ENCODE peak calls at places on chromosomes 6 and 20, in five cellular contexts. V is activated CD4-positive, alpha-beta T cell treated with anti-CD3 and anti-CD28 coated beads, Interleukin-2, amount 10 ng/mL, durations not matched to agents 7 days and 5 days; I is natural killer cell; O is germinal center; A is activated T-helper 1 cell treated with anti-CD3 and anti-CD28 coated beads, Interleukin-12 subunit alpha, Interleukin-12 subunit beta, Interleukin-2, Interleukin-4 antibody, amounts not matched to agents 30 ng/mL and 10 ng/mL and 1 ng/mL, durations not matched to agents 14 hours and 24 hours and 36 hours. X is an unnamed sample.

GRCh38 chr6:26054937-26055669 is 32.1 kb upstream of the HFE start:
- DNase-seq in A (peak), V (peak), O (peak), I (peak), X (peak)

GRCh38 chr6:71419217-71419953 is 130.8 kb downstream of the OGFRL1 start:
- DNase-seq in I (no peak), A (no peak), O (no peak), V (no peak), X (no peak)

GRCh38 chr20:8602389-8603116 is 466.3 kb upstream of the PLCB4 start:
- DNase-seq in I (no peak), O (no peak), V (no peak), A (no peak), X (no peak)

GRCh38 chr6:169241688-169242350 is 11.8 kb downstream of the THBS2 start:
- DNase-seq in O (no peak), A (no peak), I (no peak), V (no peak), X (no peak)

GRCh38 chr20:14706555-14706954 is 369.1 kb upstream of the FLRT3 start:
- DNase-seq in A (no peak), I (no peak), V (no peak), O (no peak), X (no peak)

GRCh38 chr20:47489448-47489872 is 12.2 kb upstream of the NCOA3 start:
- DNase-seq in A (peak), O (no peak), V (peak), I (peak), X (peak)

GRCh38 chr6:141688916-141689315 is 443.8 kb upstream of the GJE1 start:
- DNase-seq in I (no peak), V (no peak), O (no peak), A (no peak), X (no peak)

GRCh38 chr20:61459705-61460104 is 207.6 kb downstream of the CDH4 start:
- DNase-seq in V (no peak), O (no peak), A (no peak), I (no peak), X (no peak)

GRCh38 chr6:144710207-144710606 is 425.1 kb downstream of the UTRN start:
- DNase-seq in A (no peak), I (no peak), O (no peak), V (no peak), X (no peak)

GRCh38 chr6:82080767-82081166 is 166.8 kb downstream of the IBTK start:
- DNase-seq in A (no peak), I (no peak), V (no peak), O (no peak), X (no peak)

GRCh38 chr6:130967502-130968469 is 95.3 kb downstream of the EPB41L2 start:
- DNase-seq in I (no peak), A (no peak), O (no peak), V (no peak), X (no peak)

GRCh38 chr6:100246206-100246605 is 218.5 kb downstream of the SIM1 start:
- DNase-seq in O (no peak), V (no peak), A (no peak), I (no peak), X (no peak)

GRCh38 chr20:13736792-13737191 is 47.9 kb downstream of the ESF1 start:
- DNase-seq in I (no peak), V (no peak), O (no peak), A (no peak), X (no peak)

GRCh38 chr6:81171991-81172740 is 580.3 kb downstream of the TENT5A start:
- DNase-seq in A (no peak), V (no peak), O (no peak), I (no peak), X (no peak)

GRCh38 chr6:48476257-48476656 is 365.3 kb upstream of the PTCHD4 start:
- DNase-seq in O (no peak), I (no peak), A (no peak), V (no peak), X (no peak)

GRCh38 chr6:117617766-117618035 is 15.4 kb upstream of the GOPC start:
- DNase-seq in A (no peak), V (no peak), O (no peak), I (no peak), X (no peak)

GRCh38 chr20:62266340-62266739 is 28.0 kb downstream of the OSBPL2 start:
- DNase-seq in V (no peak), I (no peak), A (no peak), O (no peak), X (no peak)

GRCh38 chr6:470901-471448 is 79.4 kb downstream of the IRF4 start:
- DNase-seq in I (no peak), A (no peak), O (peak), V (no peak), X (no peak)

GRCh38 chr6:90221403-90221802 is 75.2 kb downstream of the BACH2 start:
- DNase-seq in O (no peak), I (no peak), V (no peak), A (no peak), X (no peak)

GRCh38 chr6:166156942-166157341 is 10.7 kb downstream of the TBXT start:
- DNase-seq in I (no peak), O (no peak), V (no peak), A (no peak), X (no peak)

GRCh38 chr6:144482142-144482541 is 197.0 kb downstream of the UTRN start:
- DNase-seq in A (peak), I (peak), O (peak), V (peak), X (peak)

GRCh38 chr6:113756290-113756665 is 100.9 kb upstream of the MARCKS start:
- DNase-seq in O (no peak), V (no peak), I (no peak), A (no peak), X (no peak)

GRCh38 chr6:170289108-170289931 is 1.6 kb downstream of the DLL1 start:
- DNase-seq in V (no peak), I (no peak), A (no peak), O (no peak), X (no peak)